ENCODE peak calls at places on chromosomes 11 and 22, in eight cellular contexts. K is Caco-2; M is occipital lobe; I is RPMI7951; O is astrocyte of the spinal cord; B is A172; L is stimulated activated CD8-positive, alpha-beta memory T cell treated with anti-CD3 and anti-CD28 coated beads, Interleukin-2, amount 100 ng/mL, for 48 hours; S is SW 1271. V is an unnamed sample.

GRCh38 chr11:119284344-119285157 is 32.4 kb downstream of the MCAM start:
- DNase-seq in B (peak), L (no peak), I (peak), M (no peak), O (peak), K (peak), S (no peak), V (peak)

GRCh38 chr11:3162410-3163240 is 2.5 kb downstream of the OSBPL5 start:
- DNase-seq in M (no peak), S (no peak), K (no peak), I (no peak), B (no peak), L (no peak), O (no peak), V (no peak)

GRCh38 chr11:89498845-89499448 is 7.8 kb upstream of the NOX4 start:
- DNase-seq in S (no peak), I (no peak), M (no peak), B (no peak), K (peak), O (no peak), L (no peak), V (no peak)

GRCh38 chr11:112694813-112695212 is 266.4 kb upstream of the NCAM1 start:
- DNase-seq in O (no peak), L (no peak), I (no peak), M (no peak), B (peak), K (peak), S (no peak), V (no peak)

GRCh38 chr22:25878933-25879332 is 136.9 kb downstream of the MYO18B start:
- DNase-seq in M (no peak), S (no peak), B (no peak), L (no peak), O (no peak), K (no peak), I (no peak), V (peak)

GRCh38 chr11:121936781-121937447 is 179.1 kb downstream of the BLID start:
- DNase-seq in O (peak), L (no peak), M (no peak), K (no peak), B (peak), S (no peak), I (peak), V (no peak)

GRCh38 chr11:68330700-68331337 is 18.4 kb downstream of the LRP5 start:
- DNase-seq in M (no peak), O (no peak), B (no peak), K (no peak), I (no peak), L (no peak), S (no peak), V (no peak)

GRCh38 chr11:74639533-74639932 is 47.2 kb downstream of the POLD3 start:
- DNase-seq in B (no peak), K (no peak), M (no peak), S (no peak), O (no peak), L (no peak), I (no peak), V (no peak)

GRCh38 chr11:70557742-70558485 is 159.6 kb downstream of the CTTN start:
- DNase-seq in M (no peak), O (no peak), S (no peak), L (no peak), I (peak), B (peak), K (no peak), V (no peak)

GRCh38 chr11:96748639-96749370 is 359.0 kb downstream of the JRKL start:
- DNase-seq in O (peak), S (no peak), M (no peak), I (peak), B (peak), K (no peak), L (no peak), V (no peak)

GRCh38 chr22:30074147-30074546 is 6.1 kb upstream of the HORMAD2 start:
- DNase-seq in S (no peak), B (no peak), I (no peak), M (no peak), O (no peak), L (no peak), K (no peak), V (no peak)

GRCh38 chr22:25880524-25880923 is 138.5 kb downstream of the MYO18B start:
- DNase-seq in S (no peak), L (no peak), K (no peak), O (no peak), B (no peak), M (no peak), I (no peak), V (no peak)

GRCh38 chr22:23168381-23169031 is 11.8 kb upstream of the BCR start:
- DNase-seq in K (no peak), L (no peak), O (no peak), B (no peak), M (no peak), I (no peak), S (no peak), V (no peak)

GRCh38 chr11:95924414-95924760 is 480 bp upstream of the MTMR2 start:
- DNase-seq in I (peak), O (peak), K (no peak), L (no peak), S (no peak), M (no peak), B (peak), V (peak)

GRCh38 chr11:76067099-76067498 is 139.2 kb downstream of the WNT11 start:
- DNase-seq in I (peak), B (no peak), K (no peak), S (no peak), M (no peak), L (no peak), O (peak), V (no peak)

GRCh38 chr22:35506259-35506570 is 34.4 kb upstream of the RASD2 start:
- DNase-seq in S (no peak), B (no peak), I (no peak), O (no peak), L (no peak), K (no peak), M (no peak), V (no peak)

GRCh38 chr11:65165847-65166317 is 4.2 kb upstream of the SPDYC start:
- DNase-seq in O (no peak), I (no peak), K (peak), L (no peak), S (no peak), M (no peak), B (no peak), V (no peak)

GRCh38 chr11:25615841-25616240 is 716.1 kb upstream of the ANO3 start:
- DNase-seq in S (no peak), O (no peak), B (no peak), M (no peak), L (no peak), I (no peak), K (no peak), V (no peak)

GRCh38 chr22:26646158-26646557 is 11.2 kb upstream of the MIAT start:
- DNase-seq in O (no peak), K (no peak), B (no peak), M (peak), I (peak), L (no peak), S (no peak), V (peak)

GRCh38 chr11:44030276-44030932 is 17.4 kb upstream of the ACCSL start:
- DNase-seq in S (no peak), M (no peak), I (peak), L (no peak), K (no peak), B (no peak), O (peak), V (no peak)

GRCh38 chr22:46947516-46948260 is 185.2 kb downstream of the TBC1D22A start:
- DNase-seq in L (no peak), I (no peak), M (no peak), K (no peak), O (no peak), B (no peak), S (no peak), V (no peak)

GRCh38 chr11:1560011-1560579 is 12.0 kb downstream of the DUSP8 start:
- DNase-seq in K (no peak), O (no peak), S (no peak), M (no peak), L (no peak), I (no peak), B (no peak), V (no peak)

GRCh38 chr22:32706149-32706548 is 95.4 kb upstream of the TIMP3 start:
- DNase-seq in L (no peak), O (no peak), M (no peak), I (peak), S (no peak), B (no peak), K (no peak), V (no peak)

GRCh38 chr11:2462986-2463765 is 18.4 kb downstream of the KCNQ1 start:
- DNase-seq in S (no peak), B (peak), L (no peak), O (no peak), I (no peak), M (no peak), K (no peak), V (no peak)

GRCh38 chr11:47280860-47281259 is 10.9 kb downstream of the MADD start:
- DNase-seq in L (no peak), O (no peak), M (no peak), S (no peak), I (no peak), B (no peak), K (no peak), V (no peak)

GRCh38 chr11:69204246-69205124 is 48.8 kb downstream of the SMIM38 start:
- DNase-seq in L (no peak), B (no peak), I (no peak), S (no peak), O (no peak), K (no peak), M (no peak), V (no peak)

GRCh38 chr11:122692444-122692843 is 36.9 kb downstream of the UBASH3B start:
- DNase-seq in L (no peak), I (no peak), O (no peak), M (no peak), S (no peak), B (no peak), K (no peak), V (no peak)

V was measured in COR-L47.